ENCODE peak calls at places on chromosomes 6 and 20, in seven cellular contexts. P, Y, T, V, B, H and A are unnamed samples.

GRCh38 chr6:27145731-27146455 is 101.6 kb upstream of the PRSS16 start:
- DNase-seq in P (peak), T (peak), H (peak), V (peak), B (no peak), Y (peak), A (no peak)

GRCh38 chr6:56050530-56050929 is 175.1 kb upstream of the BMP5 start:
- DNase-seq in V (no peak), H (no peak), P (no peak), B (no peak), T (no peak), Y (no peak), A (no peak)

GRCh38 chr6:44217332-44218143 is 812 bp downstream of the MYMX start:
- DNase-seq in T (no peak), P (peak), Y (no peak), B (no peak), V (peak), H (peak), A (no peak)

GRCh38 chr20:31712112-31712553 is 10.5 kb downstream of the BCL2L1 start:
- DNase-seq in T (no peak), B (no peak), V (no peak), Y (no peak), H (no peak), P (peak), A (no peak)

GRCh38 chr20:57274299-57274698 is 7.9 kb upstream of the BMP7 start:
- DNase-seq in V (no peak), T (no peak), Y (no peak), P (no peak), H (no peak), B (no peak), A (no peak)

GRCh38 chr6:56767892-56768531 is 125.3 kb upstream of the DST start:
- DNase-seq in T (peak), Y (no peak), P (no peak), V (no peak), H (no peak), B (no peak), A (no peak)

GRCh38 chr6:62904687-62905086 is 306.6 kb upstream of the FKBP1C start:
- DNase-seq in P (no peak), V (no peak), B (no peak), H (no peak), T (no peak), Y (no peak), A (no peak)

GRCh38 chr20:34495307-34495706 is 20.9 kb upstream of the DYNLRB1 start:
- DNase-seq in T (no peak), P (no peak), B (no peak), H (no peak), Y (no peak), V (no peak), A (no peak)

GRCh38 chr6:109939654-109940053 is 38.5 kb upstream of the GPR6 start:
- DNase-seq in B (no peak), Y (no peak), H (no peak), V (no peak), P (no peak), T (peak), A (no peak)

GRCh38 chr6:17193376-17193775 is 87.8 kb upstream of the RBM24 start:
- DNase-seq in H (no peak), Y (no peak), P (peak), B (no peak), V (no peak), T (no peak), A (peak)

GRCh38 chr6:37477186-37477585 is 22.5 kb downstream of the CCDC167 start:
- DNase-seq in Y (no peak), P (no peak), T (no peak), V (no peak), B (no peak), H (no peak), A (no peak)

GRCh38 chr6:26075063-26075717 is 12.0 kb upstream of the HFE start:
- DNase-seq in Y (no peak), T (no peak), H (no peak), P (no peak), V (no peak), B (no peak), A (no peak)

GRCh38 chr20:1509237-1509636 is 18.0 kb upstream of the SIRPB2 start:
- DNase-seq in H (peak), Y (no peak), P (peak), B (peak), T (peak), V (no peak), A (no peak)

GRCh38 chr20:1269850-1270249 is 3.8 kb downstream of the SNPH start:
- DNase-seq in B (no peak), H (no peak), P (no peak), T (no peak), Y (no peak), V (no peak), A (no peak)

GRCh38 chr6:82416346-82416745 is 52.7 kb downstream of the TPBG start:
- DNase-seq in H (no peak), V (no peak), Y (no peak), B (no peak), T (no peak), P (no peak), A (no peak)

GRCh38 chr6:159012201-159012600 is 12.2 kb upstream of the RSPH3 start:
- DNase-seq in Y (no peak), H (peak), V (no peak), P (peak), B (no peak), T (no peak), A (no peak)

GRCh38 chr20:2305946-2306345 is 10.1 kb downstream of the TGM3 start:
- DNase-seq in P (no peak), H (no peak), T (no peak), B (no peak), V (no peak), Y (peak), A (no peak)

GRCh38 chr6:156449569-156449968 is 327.6 kb upstream of the ARID1B start:
- DNase-seq in H (no peak), T (no peak), P (no peak), V (no peak), B (no peak), Y (no peak), A (no peak)

GRCh38 chr6:15444081-15444731 is 198.3 kb downstream of the JARID2 start:
- DNase-seq in H (no peak), P (no peak), V (no peak), B (no peak), T (no peak), Y (no peak), A (no peak)

DNA sequence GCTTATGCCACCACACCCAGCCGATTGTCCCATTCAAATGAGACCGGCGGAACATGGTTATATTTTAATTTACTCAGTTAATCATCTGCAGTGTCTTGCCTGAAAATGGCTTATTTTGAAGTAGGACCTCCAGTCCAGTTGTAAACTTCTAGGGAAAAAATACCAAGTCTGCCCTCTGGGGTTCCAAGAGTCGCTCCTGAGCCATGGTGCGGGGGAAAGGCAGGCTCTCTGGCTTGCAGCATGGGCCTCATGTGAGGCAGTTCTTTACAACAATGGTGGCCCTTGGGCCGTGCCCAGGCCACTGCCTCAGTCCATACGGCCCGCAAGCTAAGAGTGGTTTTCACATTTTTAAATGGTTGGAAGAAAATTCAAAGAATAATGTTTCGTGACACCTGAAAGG is 62.7 kb upstream of the XRN2 start:
- DNase-seq in H (no peak), T (no peak), V (no peak), P (no peak), B (no peak), Y (no peak), A (no peak)
- TF ChIP-seq CTCF in H (no peak), T (no peak), V (no peak), P (no peak), B (no peak), Y (no peak), A (no peak)

DNA sequence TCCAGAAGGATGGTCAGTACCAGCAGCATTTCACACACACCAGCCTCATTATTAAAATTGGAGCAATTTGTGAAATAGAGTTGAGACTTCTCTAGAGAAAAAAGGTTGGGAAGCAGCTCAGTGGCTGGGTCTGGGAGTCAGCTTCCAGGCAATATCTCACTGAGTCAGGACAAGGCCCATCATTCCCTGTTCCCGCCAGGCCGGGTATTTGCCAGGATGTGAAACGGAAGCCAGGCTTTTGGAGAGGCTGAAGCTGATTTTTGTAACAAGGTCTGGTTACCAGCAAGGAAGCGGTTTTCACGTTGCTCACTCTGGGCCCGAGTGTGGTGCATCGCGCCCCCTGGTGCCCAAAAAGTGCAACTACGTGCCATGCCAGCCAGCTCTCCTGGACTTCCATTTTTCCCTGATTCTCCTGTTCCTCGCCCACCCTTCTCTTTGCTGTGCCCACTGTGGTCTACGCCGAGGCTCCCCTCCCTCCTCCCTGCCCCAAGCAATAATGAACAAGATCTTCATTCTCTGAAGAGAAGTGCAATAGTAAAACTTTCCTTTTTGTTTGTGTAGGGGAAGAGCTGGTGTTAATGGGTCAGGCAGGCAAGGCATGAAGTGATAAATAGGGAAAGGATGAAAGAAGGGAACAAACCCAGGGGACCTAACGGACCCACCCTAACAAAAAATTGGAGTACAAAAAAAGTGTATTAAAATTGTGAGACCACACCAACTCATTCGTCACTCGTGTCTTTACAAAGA is 67.1 kb downstream of the ZBTB2 start:
- DNase-seq in H (peak), Y (peak), P (peak), B (peak), T (peak), V (peak), A (peak)
- H3K4me3 ChIP-seq in H (peak), Y (peak), P (no peak), B (no peak), T (peak), V (no peak), A (no peak)

GRCh38 chr20:47079047-47079446 is 184.4 kb downstream of the EYA2 start:
- DNase-seq in T (no peak), V (no peak), H (no peak), Y (no peak), P (no peak), B (no peak), A (no peak)
- TF ChIP-seq CTCF in T (no peak), V (no peak), H (no peak), Y (no peak), P (no peak), B (no peak), A (no peak)

GRCh38 chr6:98044168-98044567 is 761.2 kb upstream of the MMS22L start:
- DNase-seq in B (no peak), H (no peak), Y (no peak), T (no peak), P (no peak), V (no peak), A (no peak)

GRCh38 chr6:98041072-98041471 is 758.1 kb upstream of the MMS22L start:
- DNase-seq in H (no peak), Y (no peak), T (no peak), V (no peak), P (no peak), B (no peak), A (no peak)

GRCh38 chr6:98041921-98042320 is 758.9 kb upstream of the MMS22L start:
- DNase-seq in V (no peak), Y (no peak), T (no peak), B (no peak), H (no peak), P (no peak), A (no peak)

GRCh38 chr6:98047881-98048280 is 764.9 kb upstream of the MMS22L start:
- DNase-seq in T (no peak), Y (no peak), H (no peak), V (no peak), B (no peak), P (no peak), A (no peak)

GRCh38 chr6:98044791-98045190 is 761.8 kb upstream of the MMS22L start:
- DNase-seq in T (no peak), B (no peak), Y (no peak), H (no peak), P (no peak), V (no peak), A (no peak)
- H3K4me3 ChIP-seq in T (no peak), B (no peak), Y (no peak), H (no peak), P (no peak), V (no peak), A (no peak)

GRCh38 chr6:145895802-145896201 is 68.4 kb downstream of the SHPRH start:
- DNase-seq in T (peak), H (peak), Y (no peak), B (no peak), V (no peak), P (peak), A (no peak)
- TF ChIP-seq CTCF in T (peak), H (peak), Y (peak), B (no peak), V (no peak), P (peak), A (peak)

DNA sequence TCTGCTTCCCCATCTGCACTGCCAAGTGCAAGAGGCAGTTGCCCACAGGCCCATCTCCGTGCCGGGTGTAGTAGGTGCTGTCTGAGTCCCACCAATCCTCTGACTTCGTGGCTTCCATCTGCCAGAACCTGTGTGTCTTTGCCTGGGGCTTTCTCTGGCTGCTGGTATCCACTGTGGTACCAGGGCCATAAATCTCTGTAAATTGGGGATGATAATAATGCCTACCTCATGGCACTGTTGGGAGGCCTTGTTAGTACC is 93.9 kb upstream of the RNF24 start:
- DNase-seq in T (no peak), P (no peak), Y (no peak), V (no peak), H (no peak), B (no peak), A (no peak)
- H3K4me3 ChIP-seq in T (no peak), P (no peak), Y (no peak), V (no peak), H (no peak), B (no peak), A (no peak)